ENCODE peak calls at places on chromosome 12, in four cellular contexts. One of them, this sample, is unnamed.

GRCh38 chr12:82507656-82508055 is 149.3 kb downstream of the METTL25 start:
- DNase-seq in prostate gland: no peak
- DNase-seq in Panc1: no peak
- DNase-seq in body of pancreas: no peak
- DNase-seq in this sample: no peak

GRCh38 chr12:117100251-117100650 is 1.0 kb upstream of the TESC start:
- DNase-seq in prostate gland: no peak
- DNase-seq in Panc1: no peak
- DNase-seq in body of pancreas: peak; percentile 49
- DNase-seq in this sample: no peak

GRCh38 chr12:39723831-39724230 is 104.2 kb upstream of the ABCD2 start:
- DNase-seq in prostate gland: no peak
- DNase-seq in Panc1: no peak
- DNase-seq in body of pancreas: no peak
- DNase-seq in this sample: no peak

GRCh38 chr12:6084261-6084968 is 40.1 kb downstream of the VWF start:
- DNase-seq in prostate gland: no peak
- DNase-seq in Panc1: no peak
- DNase-seq in body of pancreas: no peak
- DNase-seq in this sample: no peak

GRCh38 chr12:92614502-92614901 is 88.3 kb upstream of the PLEKHG7 start:
- DNase-seq in prostate gland: no peak
- DNase-seq in Panc1: no peak
- DNase-seq in body of pancreas: no peak
- DNase-seq in this sample: no peak

GRCh38 chr12:130391186-130391585 is 53.5 kb downstream of the PIWIL1 start:
- DNase-seq in prostate gland: no peak
- DNase-seq in Panc1: no peak
- DNase-seq in body of pancreas: no peak
- DNase-seq in this sample: no peak

GRCh38 chr12:5745251-5745888 is 199.7 kb downstream of the ANO2 start:
- DNase-seq in prostate gland: peak; percentile 42
- DNase-seq in Panc1: peak; percentile 28
- DNase-seq in body of pancreas: peak; percentile 81
- DNase-seq in this sample: peak; percentile 71

GRCh38 chr12:90909069-90909676 is 45.8 kb downstream of the CCER1 start:
- DNase-seq in prostate gland: no peak
- DNase-seq in Panc1: peak; percentile 5
- DNase-seq in body of pancreas: peak; percentile 17
- DNase-seq in this sample: no peak

GRCh38 chr12:953776-954175 is 4.3 kb upstream of the RAD52 start:
- DNase-seq in prostate gland: no peak
- DNase-seq in Panc1: no peak
- DNase-seq in body of pancreas: no peak
- DNase-seq in this sample: no peak

GRCh38 chr12:89051065-89051677 is 301.1 kb downstream of the DUSP6 start:
- DNase-seq in prostate gland: peak; percentile 40
- DNase-seq in Panc1: peak; percentile 51
- DNase-seq in body of pancreas: peak; percentile 8
- DNase-seq in this sample: peak; percentile 33

GRCh38 chr12:83414981-83415380 is 728.3 kb downstream of the TMTC2 start:
- DNase-seq in prostate gland: no peak
- DNase-seq in Panc1: no peak
- DNase-seq in body of pancreas: no peak
- DNase-seq in this sample: no peak

GRCh38 chr12:93080994-93081809 is 152.1 kb upstream of the EEA1 start:
- DNase-seq in prostate gland: peak; percentile 13
- DNase-seq in Panc1: no peak
- DNase-seq in body of pancreas: no peak
- DNase-seq in this sample: no peak

GRCh38 chr12:69880566-69880965 is 55.5 kb downstream of the MYRFL start:
- DNase-seq in prostate gland: no peak
- DNase-seq in Panc1: no peak
- DNase-seq in body of pancreas: no peak
- DNase-seq in this sample: no peak

GRCh38 chr12:24838531-24838950 is 110.4 kb downstream of the BCAT1 start:
- DNase-seq in prostate gland: no peak
- DNase-seq in Panc1: no peak
- DNase-seq in body of pancreas: no peak
- DNase-seq in this sample: no peak

GRCh38 chr12:94534761-94535613 is 75.3 kb upstream of the CEP83 start:
- DNase-seq in prostate gland: no peak
- DNase-seq in Panc1: no peak
- DNase-seq in body of pancreas: no peak
- DNase-seq in this sample: no peak

GRCh38 chr12:45939759-45940158 is 50.6 kb downstream of the SCAF11 start:
- DNase-seq in prostate gland: no peak
- DNase-seq in Panc1: no peak
- DNase-seq in body of pancreas: no peak
- DNase-seq in this sample: no peak

GRCh38 chr12:42981379-42981778 is 391.8 kb upstream of the PRICKLE1 start:
- DNase-seq in prostate gland: no peak
- DNase-seq in Panc1: no peak
- DNase-seq in body of pancreas: no peak
- DNase-seq in this sample: no peak

GRCh38 chr12:74889563-74890236 is 319.9 kb downstream of the KCNC2 start:
- DNase-seq in prostate gland: no peak
- DNase-seq in Panc1: no peak
- DNase-seq in body of pancreas: no peak
- DNase-seq in this sample: no peak

GRCh38 chr12:31106101-31106803 is 32.6 kb downstream of the DDX11 start:
- DNase-seq in prostate gland: no peak
- DNase-seq in Panc1: no peak
- DNase-seq in body of pancreas: no peak
- DNase-seq in this sample: no peak

GRCh38 chr12:40502322-40502721 is 189.9 kb upstream of the CNTN1 start:
- DNase-seq in prostate gland: no peak
- DNase-seq in Panc1: no peak
- DNase-seq in body of pancreas: no peak
- DNase-seq in this sample: no peak

GRCh38 chr12:69648476-69648875 is 37.8 kb upstream of the LRRC10 start:
- DNase-seq in prostate gland: no peak
- DNase-seq in Panc1: no peak
- DNase-seq in body of pancreas: no peak
- DNase-seq in this sample: no peak

GRCh38 chr12:99766408-99766807 is 118.9 kb downstream of the GARIN6 start:
- DNase-seq in prostate gland: no peak
- DNase-seq in Panc1: no peak
- DNase-seq in body of pancreas: no peak
- DNase-seq in this sample: no peak

GRCh38 chr12:47636908-47637780 is 68.7 kb downstream of the RPAP3 start:
- DNase-seq in prostate gland: no peak
- DNase-seq in Panc1: no peak
- DNase-seq in body of pancreas: peak; percentile 31
- DNase-seq in this sample: peak; percentile 54

GRCh38 chr12:114403690-114404450 is 2.1 kb downstream of the TBX5 start:
- DNase-seq in prostate gland: no peak
- DNase-seq in Panc1: no peak
- DNase-seq in body of pancreas: no peak
- DNase-seq in this sample: no peak

GRCh38 chr12:52199294-52199920 is 7.6 kb upstream of the KRT80 start:
- DNase-seq in prostate gland: no peak
- DNase-seq in Panc1: no peak
- DNase-seq in body of pancreas: no peak
- DNase-seq in this sample: no peak
- H3K4me1 ChIP-seq in prostate gland: no peaks in the 10 kb centered on the region
- H3K4me1 ChIP-seq in Panc1: peaks cover 62% of the 10 kb centered on the region
- H3K4me1 ChIP-seq in body of pancreas: peaks cover 37% of the 10 kb centered on the region
- H3K4me1 ChIP-seq in this sample: peaks cover 5% of the 10 kb centered on the region

DNA sequence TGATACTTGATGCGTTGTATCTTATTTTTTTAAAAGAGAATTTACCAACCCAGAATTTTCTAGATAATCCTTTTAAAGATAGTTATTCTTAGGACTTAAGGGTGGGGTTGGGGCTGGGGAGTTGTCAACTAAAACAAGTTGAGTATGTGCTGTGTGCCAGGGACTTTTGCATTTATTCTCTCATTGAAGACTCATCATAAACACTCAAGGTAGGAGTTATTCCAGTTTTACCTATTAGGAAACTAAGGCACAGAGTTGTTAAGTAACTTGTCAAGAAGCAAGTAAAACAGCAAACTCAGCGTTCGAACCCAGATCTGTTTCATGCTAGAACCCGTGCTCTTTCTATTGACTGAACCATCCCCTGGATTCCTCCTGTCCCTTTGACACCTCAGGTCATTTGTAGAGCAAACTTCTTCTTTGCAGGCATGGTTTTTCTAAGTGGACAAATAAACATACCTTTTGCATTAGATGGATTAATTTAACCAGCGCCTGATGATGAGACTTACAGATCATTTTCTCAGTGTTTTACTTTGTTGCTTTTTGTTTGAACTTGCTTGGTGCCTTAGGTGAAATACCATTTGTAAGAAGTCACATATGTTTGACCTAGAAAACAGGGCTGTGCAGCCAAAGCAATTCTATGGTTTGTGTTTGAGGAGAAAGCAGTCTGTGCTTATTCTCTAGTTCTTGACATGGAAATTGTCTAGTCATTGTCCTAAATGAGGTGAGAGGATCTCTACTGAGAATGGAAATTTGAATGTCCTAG is 110.9 kb downstream of the DIP2B start:
- DNase-seq in prostate gland: no peak
- DNase-seq in Panc1: peak; percentile 56
- DNase-seq in body of pancreas: no peak
- DNase-seq in this sample: no peak
- H3K27ac ChIP-seq in prostate gland: no peak overlapping the region
- H3K27ac ChIP-seq in Panc1: peak overlapping the region; percentile 9
- H3K27ac ChIP-seq in body of pancreas: no peak overlapping the region
- H3K27ac ChIP-seq in this sample: no peak overlapping the region

DNA sequence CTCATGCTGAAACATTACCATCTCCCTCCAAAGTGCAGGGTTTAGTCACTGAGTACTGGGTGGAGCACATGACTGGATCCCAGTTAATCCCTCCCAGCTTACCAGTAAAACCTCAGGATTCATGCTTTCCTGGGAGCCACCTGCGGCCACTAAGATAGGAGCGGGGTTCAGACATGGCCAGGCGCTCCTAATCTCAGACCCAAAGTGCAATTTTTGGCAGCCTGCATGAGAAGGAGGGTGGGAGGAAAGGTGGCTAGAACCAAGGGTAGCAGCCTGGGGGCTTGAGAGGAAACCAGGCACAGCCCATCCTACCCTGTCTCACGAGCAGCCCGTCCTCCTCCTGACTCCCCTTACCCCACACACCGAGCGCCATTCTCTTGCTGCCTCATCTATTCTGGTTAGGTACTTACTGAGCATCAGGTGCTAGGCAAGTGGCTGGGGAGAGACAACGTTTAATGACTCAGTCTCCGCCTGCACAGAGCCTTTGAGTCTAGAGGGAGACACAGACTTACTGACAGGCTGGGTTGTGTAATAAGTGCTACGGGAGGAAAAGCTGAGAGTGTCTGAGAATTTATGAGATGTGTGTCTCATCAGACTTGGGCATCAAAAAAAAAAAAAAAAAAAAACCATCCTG is 9.9 kb downstream of the GPRC5A start:
- DNase-seq in prostate gland: no peak
- DNase-seq in Panc1: no peak
- DNase-seq in body of pancreas: no peak
- DNase-seq in this sample: no peak
- H3K4me3 ChIP-seq in prostate gland: no peak overlapping the region
- H3K4me3 ChIP-seq in Panc1: peak overlapping the region; percentile 44
- H3K4me3 ChIP-seq in body of pancreas: no peak overlapping the region
- H3K4me3 ChIP-seq in this sample: no peak overlapping the region

GRCh38 chr12:123992118-123992825 is 19.3 kb downstream of the ZNF664 start:
- DNase-seq in prostate gland: no peak
- DNase-seq in Panc1: no peak
- DNase-seq in body of pancreas: no peak
- DNase-seq in this sample: no peak
- H3K4me1 ChIP-seq in prostate gland: no peaks in the 10 kb centered on the region
- H3K4me1 ChIP-seq in Panc1: no peaks in the 10 kb centered on the region
- H3K4me1 ChIP-seq in body of pancreas: peaks cover 58% of the 10 kb centered on the region
- H3K4me1 ChIP-seq in this sample: peaks cover 9% of the 10 kb centered on the region

GRCh38 chr12:53268009-53268636 is at the start of gene ESPL1:
- DNase-seq in prostate gland: peak; percentile 54
- DNase-seq in Panc1: no peak
- DNase-seq in body of pancreas: peak; percentile 73
- DNase-seq in this sample: peak; percentile 62
- H3K27ac ChIP-seq in prostate gland: peak within 1 kb of the TSS; percentile 34
- H3K27ac ChIP-seq in Panc1: peak within 1 kb of the TSS; percentile 86
- H3K27ac ChIP-seq in body of pancreas: peak within 1 kb of the TSS; percentile 59
- H3K27ac ChIP-seq in this sample: no peak within 1 kb of the TSS

GRCh38 chr12:51972849-51973273 is 21.4 kb downstream of the ACVR1B start:
- DNase-seq in prostate gland: no peak
- DNase-seq in Panc1: no peak
- DNase-seq in body of pancreas: peak; percentile 44
- DNase-seq in this sample: peak; percentile 68
- H3K4me3 ChIP-seq in prostate gland: no peak overlapping the region
- H3K4me3 ChIP-seq in Panc1: no peak overlapping the region
- H3K4me3 ChIP-seq in body of pancreas: no peak overlapping the region
- H3K4me3 ChIP-seq in this sample: no peak overlapping the region

This sample was measured in lung.